ENCODE peak calls at places on chromosomes 7 and 10, in seven cellular contexts. G is omental fat pad, C is epithelial cell of esophagus, P is foreskin fibroblast, Z is breast epithelium, M is AG09309, Y is heart right ventricle. V is an unnamed sample.

GRCh38 chr7:11261470-11261869 is 287.8 kb downstream of the PHF14 start:
- DNase-seq in G (no peak), C (peak; percentile 4), P (no peak), Z (peak; percentile 74), M (no peak), Y (no peak), V (no peak)

GRCh38 chr7:195830-196128 is 3.4 kb downstream of the FAM20C start:
- DNase-seq in G (no peak), C (no peak), P (no peak), Z (no peak), M (no peak), Y (peak; percentile 11), V (no peak)

GRCh38 chr10:69348824-69349541 is 67.7 kb downstream of the TACR2 start:
- DNase-seq in G (peak; percentile 43), C (peak; percentile 99), P (peak; percentile 93), Z (no peak), M (peak; percentile 82), Y (no peak), V (no peak)

GRCh38 chr10:21194510-21194993 is 297.4 kb upstream of the NEBL start:
- DNase-seq in G (no peak), C (peak; percentile 39), P (peak; percentile 16), Z (peak; percentile 40), M (no peak), Y (no peak), V (no peak)

GRCh38 chr10:27794157-27794556 is 48.5 kb upstream of the MKX start:
- DNase-seq in G (no peak), C (peak; percentile 13), P (peak; percentile 27), Z (no peak), M (no peak), Y (no peak), V (no peak)

GRCh38 chr10:72340510-72340895 is 14.2 kb downstream of the DNAJB12 start:
- DNase-seq in G (no peak), C (peak; percentile 64), P (peak; percentile 68), Z (no peak), M (no peak), Y (peak; percentile 72), V (peak; percentile 76)

GRCh38 chr7:19239951-19240350 is 94.7 kb upstream of the FERD3L start:
- DNase-seq in G (no peak), C (no peak), P (no peak), Z (no peak), M (no peak), Y (no peak), V (no peak)

GRCh38 chr10:109981641-109982040 is 26.1 kb upstream of the ADD3 start:
- DNase-seq in G (no peak), C (no peak), P (no peak), Z (no peak), M (no peak), Y (no peak), V (no peak)

GRCh38 chr10:21146446-21146789 is 249.3 kb upstream of the NEBL start:
- DNase-seq in G (no peak), C (no peak), P (no peak), Z (no peak), M (no peak), Y (no peak), V (no peak)

GRCh38 chr7:96085953-96086352 is 235.9 kb downstream of the SLC25A13 start:
- DNase-seq in G (no peak), C (no peak), P (no peak), Z (no peak), M (no peak), Y (no peak), V (no peak)

GRCh38 chr7:129835436-129836020 is 117.2 kb downstream of the UBE2H start:
- DNase-seq in G (no peak), C (no peak), P (no peak), Z (no peak), M (no peak), Y (no peak), V (no peak)

GRCh38 chr10:69278446-69278963 is at the start of gene HK1:
- DNase-seq in G (no peak), C (no peak), P (no peak), Z (peak; percentile 35), M (no peak), Y (no peak), V (no peak)

GRCh38 chr10:784759-785538 is 95.5 kb upstream of the DIP2C start:
- DNase-seq in G (no peak), C (peak; percentile 77), P (peak; percentile 89), Z (peak; percentile 34), M (peak; percentile 23), Y (peak; percentile 46), V (peak; percentile 16)

GRCh38 chr10:117543999-117544728 is 1.6 kb downstream of the EMX2 start:
- DNase-seq in G (no peak), C (no peak), P (peak; percentile 39), Z (no peak), M (no peak), Y (no peak), V (no peak)

GRCh38 chr7:71235263-71235662 is 103.3 kb downstream of the GALNT17 start:
- DNase-seq in G (no peak), C (no peak), P (no peak), Z (no peak), M (no peak), Y (no peak), V (no peak)

GRCh38 chr7:71239517-71239916 is 107.6 kb downstream of the GALNT17 start:
- DNase-seq in G (no peak), C (no peak), P (no peak), Z (peak; percentile 33), M (no peak), Y (no peak), V (no peak)

GRCh38 chr7:71236488-71237179 is 104.7 kb downstream of the GALNT17 start:
- DNase-seq in G (no peak), C (no peak), P (no peak), Z (no peak), M (no peak), Y (peak; percentile 16), V (no peak)

GRCh38 chr7:71238541-71238940 is 106.6 kb downstream of the GALNT17 start:
- DNase-seq in G (no peak), C (no peak), P (no peak), Z (no peak), M (no peak), Y (no peak), V (no peak)

DNA sequence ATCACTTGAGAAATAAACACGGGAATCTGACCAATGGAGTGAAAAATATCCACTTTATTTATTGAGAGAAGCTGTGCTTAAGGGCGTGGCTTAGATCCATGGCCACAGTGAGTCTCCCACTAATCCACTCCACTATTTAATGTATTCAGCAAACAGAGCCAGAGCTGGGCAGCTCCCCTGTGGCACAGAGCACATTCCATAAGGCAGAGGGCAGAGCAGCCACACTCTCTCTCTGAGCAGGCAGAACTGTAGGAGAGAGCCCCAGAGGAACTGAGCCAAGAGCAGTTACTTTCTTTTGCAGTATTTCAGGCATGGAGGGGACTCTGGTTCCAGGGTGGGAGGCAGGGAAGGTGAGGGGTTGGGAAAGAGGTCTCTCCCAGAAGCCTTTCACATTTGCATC is 106.0 kb downstream of the GALNT17 start:
- DNase-seq in G (no peak), C (no peak), P (no peak), Z (peak; percentile 46), M (no peak), Y (peak; percentile 17), V (no peak)
- TF ChIP-seq CTCF in G (no peak), C (no peak), P (no peak), Z (no peak), M (no peak), Y (peak; percentile 8), V (no peak)

DNA sequence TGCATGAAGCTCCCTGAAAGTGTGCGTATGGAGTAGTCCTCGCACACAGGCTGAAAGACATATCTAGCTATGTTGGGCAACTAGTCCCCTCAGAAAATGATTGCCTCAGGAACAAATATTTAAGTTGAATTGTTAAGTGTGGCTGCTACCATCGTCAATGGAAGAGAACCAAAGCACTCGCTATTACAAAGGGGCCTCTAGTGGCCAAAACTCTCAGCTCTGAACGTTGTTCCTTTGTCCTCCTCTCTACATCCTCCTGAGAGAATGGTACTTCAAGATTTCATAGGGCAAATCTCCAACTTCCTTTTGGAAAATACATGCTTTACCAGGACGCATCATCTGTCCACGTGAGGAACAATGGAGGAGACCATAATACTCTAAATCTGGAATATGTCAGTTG is 209.9 kb downstream of the NRG3 start:
- DNase-seq in G (no peak), C (no peak), P (no peak), Z (no peak), M (no peak), Y (no peak), V (no peak)
- TF ChIP-seq CTCF in G (no peak), C (no peak), P (no peak), Z (no peak), M (no peak), Y (no peak), V (no peak)

GRCh38 chr10:58643029-58643428 is 130.4 kb downstream of the BICC1 start:
- DNase-seq in G (no peak), C (no peak), P (no peak), Z (no peak), M (no peak), Y (no peak), V (no peak)
- TF ChIP-seq CTCF in G (no peak), C (no peak), P (no peak), Z (no peak), M (no peak), Y (no peak), V (no peak)

DNA sequence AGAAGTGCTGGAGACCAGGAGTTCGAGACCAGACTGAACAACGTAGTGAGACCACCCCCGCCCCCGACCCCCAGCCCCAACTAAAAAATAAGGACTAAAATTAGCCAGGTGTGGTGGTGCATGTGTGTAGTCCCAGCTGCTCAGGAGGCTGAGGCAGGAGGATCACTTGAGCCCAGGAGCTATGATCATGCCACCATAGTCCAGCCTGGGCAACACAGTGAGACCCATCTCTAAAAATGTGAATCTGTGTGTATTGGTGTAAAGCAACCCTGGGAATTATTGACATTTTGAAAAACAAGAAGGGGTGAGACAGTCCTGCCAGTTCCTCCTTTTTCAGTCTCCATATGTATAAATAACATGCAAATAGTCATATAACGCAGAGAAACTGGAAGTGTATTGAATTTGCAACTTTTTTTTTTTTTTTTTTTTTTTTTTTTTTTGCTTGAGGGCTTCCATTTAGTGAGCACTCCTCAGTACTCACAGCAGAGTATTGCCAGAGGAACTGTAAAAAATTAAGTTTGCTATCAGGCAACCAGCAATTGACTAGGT is 3.4 kb upstream of the ITGB1 start:
- DNase-seq in G (no peak), C (no peak), P (no peak), Z (no peak), M (no peak), Y (no peak), V (no peak)
- TF ChIP-seq CTCF in G (no peak), C (no peak), P (no peak), Z (no peak), M (no peak), Y (no peak), V (no peak)